ENCODE peak calls at places on chromosomes 1 and 21, in seven cellular contexts. C, K, W, V, J, M and D are unnamed samples.

GRCh38 chr1:244439391-244440032 is 12.2 kb downstream of the ADSS2 start:
- ATAC-seq in C (peak), K (peak), W (peak), V (peak), J (peak), M (peak), D (no peak)

GRCh38 chr21:41692216-41692615 is 74.6 kb downstream of the RIPK4 start:
- ATAC-seq in C (no peak), K (no peak), W (no peak), V (no peak), J (no peak), M (no peak), D (no peak)

GRCh38 chr1:36134805-36135339 is 9.8 kb upstream of the COL8A2 start:
- ATAC-seq in C (peak), K (peak), W (peak), V (peak), J (peak), M (peak), D (peak)

GRCh38 chr1:25566730-25567341 is 23.4 kb downstream of the LDLRAP1 start:
- ATAC-seq in C (no peak), K (peak), W (no peak), V (no peak), J (peak), M (no peak), D (peak)

GRCh38 chr21:45934570-45934969 is 47.0 kb upstream of the COL6A1 start:
- ATAC-seq in C (no peak), K (no peak), W (no peak), V (no peak), J (no peak), M (peak), D (no peak)

GRCh38 chr21:41673071-41673470 is 93.8 kb downstream of the RIPK4 start:
- ATAC-seq in C (no peak), K (no peak), W (no peak), V (no peak), J (no peak), M (no peak), D (no peak)

GRCh38 chr1:158818991-158819405 is 12.2 kb upstream of the MNDA start:
- ATAC-seq in C (no peak), K (no peak), W (no peak), V (no peak), J (no peak), M (peak), D (no peak)

GRCh38 chr21:46048926-46049889 is 48.7 kb upstream of the COL6A2 start:
- ATAC-seq in C (no peak), K (peak), W (no peak), V (no peak), J (peak), M (peak), D (peak)

GRCh38 chr1:50183734-50184133 is 75.0 kb downstream of the ELAVL4 start:
- ATAC-seq in C (no peak), K (peak), W (no peak), V (no peak), J (no peak), M (no peak), D (no peak)

GRCh38 chr1:53446051-53446450 is 13.1 kb upstream of the DMRTB1 start:
- ATAC-seq in C (no peak), K (no peak), W (no peak), V (no peak), J (no peak), M (no peak), D (no peak)

GRCh38 chr1:2801535-2802291 is at the start of gene TTC34:
- ATAC-seq in C (peak), K (peak), W (peak), V (peak), J (peak), M (peak), D (peak)

GRCh38 chr21:44897326-44898010 is 23.2 kb downstream of the ITGB2 start:
- ATAC-seq in C (peak), K (peak), W (no peak), V (peak), J (peak), M (peak), D (peak)

GRCh38 chr1:216330262-216330661 is 93.0 kb downstream of the USH2A start:
- ATAC-seq in C (no peak), K (no peak), W (no peak), V (no peak), J (no peak), M (no peak), D (no peak)

GRCh38 chr1:229710746-229711145 is 84.7 kb downstream of the URB2 start:
- ATAC-seq in C (peak), K (peak), W (no peak), V (no peak), J (peak), M (no peak), D (no peak)

GRCh38 chr1:59044535-59045121 is 252.3 kb upstream of the FGGY start:
- ATAC-seq in C (peak), K (no peak), W (no peak), V (no peak), J (no peak), M (no peak), D (no peak)

GRCh38 chr1:241292973-241293372 is 64.0 kb downstream of the RGS7 start:
- ATAC-seq in C (no peak), K (no peak), W (no peak), V (no peak), J (no peak), M (no peak), D (no peak)

GRCh38 chr21:34935868-34936267 is 113.2 kb downstream of the RUNX1 start:
- ATAC-seq in C (no peak), K (no peak), W (no peak), V (no peak), J (no peak), M (no peak), D (no peak)

GRCh38 chr1:168498159-168498609 is 45.6 kb downstream of the XCL2 start:
- ATAC-seq in C (no peak), K (no peak), W (no peak), V (no peak), J (no peak), M (no peak), D (peak)

GRCh38 chr1:228860911-228861829 is 125.9 kb downstream of the RHOU start:
- ATAC-seq in C (peak), K (no peak), W (peak), V (peak), J (peak), M (no peak), D (peak)

GRCh38 chr1:69451196-69451595 is 116.5 kb upstream of the LRRC7 start:
- ATAC-seq in C (no peak), K (peak), W (no peak), V (no peak), J (no peak), M (no peak), D (no peak)

GRCh38 chr1:31725134-31725533 is 21.3 kb upstream of the COL16A1 start:
- ATAC-seq in C (no peak), K (peak), W (no peak), V (no peak), J (no peak), M (no peak), D (no peak)

GRCh38 chr1:79895573-79895972 is 889.0 kb upstream of the ADGRL4 start:
- ATAC-seq in C (no peak), K (no peak), W (no peak), V (no peak), J (no peak), M (no peak), D (no peak)

GRCh38 chr1:59316497-59317128 is 19.7 kb downstream of the FGGY start:
- ATAC-seq in C (peak), K (no peak), W (no peak), V (no peak), J (no peak), M (no peak), D (peak)

GRCh38 chr1:220544901-220545303 is 17.0 kb downstream of the MARK1 start:
- ATAC-seq in C (peak), K (peak), W (no peak), V (peak), J (peak), M (peak), D (no peak)

GRCh38 chr21:46151989-46152938 is 3.1 kb downstream of the FTCD start:
- ATAC-seq in C (no peak), K (no peak), W (no peak), V (no peak), J (no peak), M (no peak), D (no peak)

GRCh38 chr1:62325076-62325475 is 5.8 kb upstream of the KANK4 start:
- ATAC-seq in C (peak), K (no peak), W (no peak), V (no peak), J (peak), M (no peak), D (peak)

GRCh38 chr1:236904874-236905741 is 99.1 kb downstream of the MT1HL1 start:
- ATAC-seq in C (peak), K (no peak), W (peak), V (peak), J (peak), M (peak), D (peak)

GRCh38 chr1:209506101-209506500 is 77.4 kb upstream of the CAMK1G start:
- ATAC-seq in C (no peak), K (no peak), W (no peak), V (no peak), J (no peak), M (no peak), D (no peak)

GRCh38 chr1:234675561-234675960 is 65.6 kb upstream of the IRF2BP2 start:
- ATAC-seq in C (no peak), K (no peak), W (peak), V (no peak), J (no peak), M (peak), D (no peak)

GRCh38 chr1:183739640-183740385 is 65.1 kb upstream of the RGL1 start:
- ATAC-seq in C (no peak), K (no peak), W (no peak), V (no peak), J (peak), M (no peak), D (no peak)

GRCh38 chr1:33220701-33221384 is 35.4 kb upstream of the ZNF362 start:
- ATAC-seq in C (no peak), K (peak), W (no peak), V (peak), J (peak), M (no peak), D (no peak)

GRCh38 chr1:7018826-7019225 is 233.6 kb downstream of the CAMTA1 start:
- ATAC-seq in C (no peak), K (no peak), W (no peak), V (no peak), J (no peak), M (no peak), D (no peak)

GRCh38 chr1:175373786-175374623 is 181.4 kb upstream of the KIAA0040 start:
- ATAC-seq in C (peak), K (peak), W (peak), V (peak), J (peak), M (peak), D (no peak)
- TF ChIP-seq CTCF in C (peak), K (peak), W (peak), V (peak), J (peak), M (peak), D (peak)

GRCh38 chr1:230878584-230878975 is 10.3 kb upstream of the C1orf198 start:
- ATAC-seq in C (no peak), K (no peak), W (no peak), V (no peak), J (peak), M (no peak), D (peak)
- TF ChIP-seq POLR2AphosphoS5 in C (no peak), K (no peak), W (no peak), V (no peak), J (no peak), M (no peak), D (peak)

DNA sequence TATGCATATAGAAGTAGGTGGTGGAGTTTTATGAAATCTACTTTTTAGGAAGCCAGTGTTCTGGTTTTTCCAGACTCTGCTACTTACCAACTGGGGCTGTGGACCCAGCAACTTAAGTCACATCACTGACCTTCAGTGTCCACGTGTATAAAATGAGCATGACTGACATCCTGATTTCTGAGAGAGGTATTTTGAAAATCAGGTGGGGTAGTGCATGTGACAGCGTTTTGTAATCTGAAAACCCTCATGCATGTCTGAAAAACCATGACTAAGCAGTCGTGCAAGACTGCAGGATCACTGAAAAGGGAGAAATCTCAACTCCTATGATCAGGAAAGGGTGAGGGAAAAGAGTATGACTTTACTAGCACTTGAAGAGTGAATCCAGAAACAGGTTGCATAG is 26.1 kb downstream of the CR1L start:
- ATAC-seq in C (no peak), K (no peak), W (no peak), V (no peak), J (no peak), M (peak), D (no peak)
- TF ChIP-seq CTCF in C (no peak), K (no peak), W (no peak), V (no peak), J (no peak), M (no peak), D (no peak)

DNA sequence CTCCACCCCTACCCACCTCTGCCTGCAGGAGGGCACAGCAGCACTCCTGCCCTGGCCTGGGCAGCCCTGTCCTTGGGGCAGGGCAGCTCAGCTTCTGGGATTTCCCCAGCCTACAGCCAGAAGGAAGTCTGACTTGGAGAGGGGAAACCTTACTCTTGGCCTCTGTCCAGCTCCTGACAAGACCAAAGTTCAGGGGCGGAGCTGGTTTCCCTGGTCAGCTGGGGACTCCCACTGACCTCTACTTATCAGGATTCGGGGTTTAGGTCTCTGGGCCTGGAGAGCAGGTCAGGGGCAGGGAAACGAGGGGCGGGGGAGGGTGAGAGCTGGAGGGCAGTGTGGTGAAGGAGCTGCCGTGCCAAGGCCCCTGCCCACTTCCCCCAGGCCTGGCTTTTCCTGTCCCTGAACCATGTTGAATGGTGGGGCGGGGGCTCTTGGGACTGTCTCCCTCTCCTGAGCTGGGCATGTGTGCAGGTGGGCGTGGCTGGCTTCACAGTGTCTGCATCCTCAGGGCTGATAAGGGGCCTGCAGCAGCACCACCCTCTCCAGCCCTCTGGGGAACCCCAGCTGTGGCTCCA is 16.8 kb upstream of the ETV3 start:
- ATAC-seq in C (peak), K (peak), W (peak), V (no peak), J (peak), M (peak), D (peak)
- TF ChIP-seq POLR2AphosphoS5 in C (no peak), K (no peak), W (no peak), V (no peak), J (no peak), M (no peak), D (no peak)

DNA sequence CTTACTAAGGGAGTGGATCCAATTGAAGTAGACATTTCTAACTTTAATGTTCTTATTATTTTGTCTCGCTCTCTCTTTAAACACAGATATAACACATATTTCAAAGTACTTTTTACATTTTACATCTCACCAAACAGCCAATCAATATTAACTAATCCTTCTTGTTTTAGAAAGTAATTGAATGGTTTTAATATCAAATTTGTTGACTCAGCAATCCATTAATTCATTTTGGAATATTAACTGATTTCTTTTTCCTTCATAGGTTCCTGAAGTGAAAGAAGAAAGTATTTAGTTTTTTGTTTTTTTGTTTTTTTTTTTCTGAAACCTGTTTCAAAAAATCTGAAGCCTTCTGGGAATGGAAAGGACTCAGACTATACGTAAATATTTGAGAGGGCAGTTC is 62.3 kb upstream of the DPYD start:
- ATAC-seq in C (no peak), K (no peak), W (no peak), V (no peak), J (no peak), M (no peak), D (no peak)
- TF ChIP-seq CTCF in C (no peak), K (no peak), W (no peak), V (no peak), J (no peak), M (no peak), D (no peak)

GRCh38 chr1:94481473-94481933 is 60.1 kb downstream of the F3 start:
- ATAC-seq in C (peak), K (peak), W (peak), V (peak), J (peak), M (peak), D (peak)
- TF ChIP-seq POLR2AphosphoS5 in C (no peak), K (no peak), W (no peak), V (no peak), J (peak), M (no peak), D (no peak)

DNA sequence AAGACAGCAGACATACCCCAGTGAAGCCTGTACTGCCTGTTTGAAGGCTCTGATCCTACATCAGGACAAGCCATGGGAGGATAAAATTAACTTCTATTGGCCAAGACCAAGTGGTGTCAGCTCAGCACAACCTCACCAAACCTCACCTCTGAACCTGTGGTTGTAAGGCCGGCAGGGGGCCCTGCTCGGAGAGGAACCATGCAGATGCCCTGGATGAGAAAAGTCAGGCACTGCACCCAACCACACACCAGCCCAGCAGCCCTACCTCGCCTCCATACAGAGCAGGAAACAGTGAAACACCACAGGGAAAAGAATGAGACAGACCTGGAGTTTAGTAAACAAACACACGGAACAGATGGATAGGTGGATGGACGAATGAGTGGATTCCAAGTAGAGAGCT is 70.0 kb upstream of the PAX7 start:
- ATAC-seq in C (peak), K (no peak), W (peak), V (peak), J (no peak), M (peak), D (no peak)
- TF ChIP-seq CTCF in C (peak), K (peak), W (peak), V (peak), J (no peak), M (peak), D (no peak)

GRCh38 chr1:151035167-151035566 is 1.2 kb upstream of the BNIPL start:
- ATAC-seq in C (no peak), K (no peak), W (no peak), V (no peak), J (no peak), M (peak), D (no peak)
- TF ChIP-seq POLR2AphosphoS5 in C (no peak), K (no peak), W (no peak), V (no peak), J (no peak), M (no peak), D (no peak)